ENCODE peak calls at places on chromosomes 5 and 9, in six cellular contexts. One of them, this sample, is unnamed.

GRCh38 chr5:52199833-52200232 is 587.9 kb upstream of the ITGA1 start:
- DNase-seq in dorsolateral prefrontal cortex: no peak
- DNase-seq in colonic mucosa: no peak
- DNase-seq in mammary epithelial cell: no peak
- DNase-seq in tibial artery: no peak
- DNase-seq in AG10803: no peak
- DNase-seq in this sample: no peak

GRCh38 chr5:89297111-89297510 is 414.1 kb upstream of the MEF2C start:
- DNase-seq in dorsolateral prefrontal cortex: no peak
- DNase-seq in colonic mucosa: no peak
- DNase-seq in mammary epithelial cell: no peak
- DNase-seq in tibial artery: no peak
- DNase-seq in AG10803: no peak
- DNase-seq in this sample: no peak

GRCh38 chr5:501040-501832 is 23.0 kb downstream of the SLC9A3 start:
- DNase-seq in dorsolateral prefrontal cortex: no peak
- DNase-seq in colonic mucosa: no peak
- DNase-seq in mammary epithelial cell: no peak
- DNase-seq in tibial artery: no peak
- DNase-seq in AG10803: no peak
- DNase-seq in this sample: no peak

GRCh38 chr5:137672001-137672400 is 63.9 kb downstream of the KLHL3 start:
- DNase-seq in dorsolateral prefrontal cortex: peak; percentile 86
- DNase-seq in colonic mucosa: no peak
- DNase-seq in mammary epithelial cell: no peak
- DNase-seq in tibial artery: no peak
- DNase-seq in AG10803: no peak
- DNase-seq in this sample: no peak

GRCh38 chr9:95507456-95508241 is 9.1 kb downstream of the PTCH1 start:
- DNase-seq in dorsolateral prefrontal cortex: peak; percentile 50
- DNase-seq in colonic mucosa: peak; percentile 72
- DNase-seq in mammary epithelial cell: peak; percentile 81
- DNase-seq in tibial artery: peak; percentile 64
- DNase-seq in AG10803: peak; percentile 67
- DNase-seq in this sample: no peak

GRCh38 chr5:32805966-32806626 is 95.0 kb downstream of the NPR3 start:
- DNase-seq in dorsolateral prefrontal cortex: no peak
- DNase-seq in colonic mucosa: no peak
- DNase-seq in mammary epithelial cell: peak; percentile 48
- DNase-seq in tibial artery: no peak
- DNase-seq in AG10803: peak; percentile 85
- DNase-seq in this sample: no peak

GRCh38 chr9:77981332-77981731 is 50.3 kb downstream of the GNAQ start:
- DNase-seq in dorsolateral prefrontal cortex: no peak
- DNase-seq in colonic mucosa: peak; percentile 87
- DNase-seq in mammary epithelial cell: peak; percentile 91
- DNase-seq in tibial artery: no peak
- DNase-seq in AG10803: no peak
- DNase-seq in this sample: no peak

GRCh38 chr5:76402251-76402879 is 720 bp upstream of the IQGAP2 start:
- DNase-seq in dorsolateral prefrontal cortex: no peak
- DNase-seq in colonic mucosa: peak; percentile 53
- DNase-seq in mammary epithelial cell: no peak
- DNase-seq in tibial artery: peak; percentile 36
- DNase-seq in AG10803: no peak
- DNase-seq in this sample: no peak

GRCh38 chr5:5564884-5565283 is 142.4 kb downstream of the ICE1 start:
- DNase-seq in dorsolateral prefrontal cortex: no peak
- DNase-seq in colonic mucosa: no peak
- DNase-seq in mammary epithelial cell: no peak
- DNase-seq in tibial artery: no peak
- DNase-seq in AG10803: no peak
- DNase-seq in this sample: no peak

GRCh38 chr5:7876867-7877266 is 7.9 kb downstream of the MTRR start:
- DNase-seq in dorsolateral prefrontal cortex: no peak
- DNase-seq in colonic mucosa: no peak
- DNase-seq in mammary epithelial cell: peak; percentile 77
- DNase-seq in tibial artery: no peak
- DNase-seq in AG10803: peak; percentile 56
- DNase-seq in this sample: no peak

GRCh38 chr5:132099073-132099748 is 25.6 kb downstream of the CSF2 start:
- DNase-seq in dorsolateral prefrontal cortex: no peak
- DNase-seq in colonic mucosa: no peak
- DNase-seq in mammary epithelial cell: no peak
- DNase-seq in tibial artery: no peak
- DNase-seq in AG10803: no peak
- DNase-seq in this sample: no peak

GRCh38 chr9:132800038-132800648 is 77.9 kb downstream of the AK8 start:
- DNase-seq in dorsolateral prefrontal cortex: peak; percentile 86
- DNase-seq in colonic mucosa: peak; percentile 72
- DNase-seq in mammary epithelial cell: peak; percentile 57
- DNase-seq in tibial artery: peak; percentile 77
- DNase-seq in AG10803: peak; percentile 76
- DNase-seq in this sample: peak; percentile 76

GRCh38 chr9:93902780-93903655 is 52.1 kb downstream of the BARX1 start:
- DNase-seq in dorsolateral prefrontal cortex: no peak
- DNase-seq in colonic mucosa: no peak
- DNase-seq in mammary epithelial cell: no peak
- DNase-seq in tibial artery: no peak
- DNase-seq in AG10803: no peak
- DNase-seq in this sample: no peak

GRCh38 chr9:108569624-108570023 is 286.2 kb downstream of the ACTL7B start:
- DNase-seq in dorsolateral prefrontal cortex: no peak
- DNase-seq in colonic mucosa: no peak
- DNase-seq in mammary epithelial cell: peak; percentile 92
- DNase-seq in tibial artery: no peak
- DNase-seq in AG10803: peak; percentile 72
- DNase-seq in this sample: no peak

GRCh38 chr5:143349127-143349526 is 54.4 kb downstream of the NR3C1 start:
- DNase-seq in dorsolateral prefrontal cortex: no peak
- DNase-seq in colonic mucosa: no peak
- DNase-seq in mammary epithelial cell: peak; percentile 16
- DNase-seq in tibial artery: no peak
- DNase-seq in AG10803: no peak
- DNase-seq in this sample: no peak

GRCh38 chr9:16618524-16618923 is 251.9 kb downstream of the BNC2 start:
- DNase-seq in dorsolateral prefrontal cortex: no peak
- DNase-seq in colonic mucosa: no peak
- DNase-seq in mammary epithelial cell: no peak
- DNase-seq in tibial artery: no peak
- DNase-seq in AG10803: no peak
- DNase-seq in this sample: no peak

GRCh38 chr9:70136632-70137031 is 93.0 kb downstream of the MAMDC2 start:
- DNase-seq in dorsolateral prefrontal cortex: no peak
- DNase-seq in colonic mucosa: no peak
- DNase-seq in mammary epithelial cell: peak; percentile 83
- DNase-seq in tibial artery: no peak
- DNase-seq in AG10803: peak; percentile 54
- DNase-seq in this sample: no peak

GRCh38 chr9:96777539-96777864 is 385 bp downstream of the ZNF510 start:
- DNase-seq in dorsolateral prefrontal cortex: no peak
- DNase-seq in colonic mucosa: no peak
- DNase-seq in mammary epithelial cell: no peak
- DNase-seq in tibial artery: no peak
- DNase-seq in AG10803: no peak
- DNase-seq in this sample: no peak

GRCh38 chr5:179044765-179045164 is 15.4 kb upstream of the ZNF354C start:
- DNase-seq in dorsolateral prefrontal cortex: no peak
- DNase-seq in colonic mucosa: no peak
- DNase-seq in mammary epithelial cell: no peak
- DNase-seq in tibial artery: no peak
- DNase-seq in AG10803: no peak
- DNase-seq in this sample: no peak

GRCh38 chr9:22307013-22307711 is 139.5 kb upstream of the DMRTA1 start:
- DNase-seq in dorsolateral prefrontal cortex: peak; percentile 3
- DNase-seq in colonic mucosa: peak; percentile 19
- DNase-seq in mammary epithelial cell: peak; percentile 50
- DNase-seq in tibial artery: no peak
- DNase-seq in AG10803: peak; percentile 64
- DNase-seq in this sample: no peak

GRCh38 chr5:111478266-111478665 is 34.1 kb downstream of the STARD4 start:
- DNase-seq in dorsolateral prefrontal cortex: no peak
- DNase-seq in colonic mucosa: no peak
- DNase-seq in mammary epithelial cell: no peak
- DNase-seq in tibial artery: no peak
- DNase-seq in AG10803: no peak
- DNase-seq in this sample: no peak

GRCh38 chr5:80034962-80035821 is at the start of gene THBS4:
- DNase-seq in dorsolateral prefrontal cortex: no peak
- DNase-seq in colonic mucosa: no peak
- DNase-seq in mammary epithelial cell: no peak
- DNase-seq in tibial artery: no peak
- DNase-seq in AG10803: no peak
- DNase-seq in this sample: no peak
- H3K4me3 ChIP-seq in dorsolateral prefrontal cortex: peak within 1 kb of the TSS; percentile 60
- H3K4me3 ChIP-seq in colonic mucosa: no peak within 1 kb of the TSS
- H3K4me3 ChIP-seq in mammary epithelial cell: peak within 1 kb of the TSS; percentile 13
- H3K4me3 ChIP-seq in tibial artery: no peak within 1 kb of the TSS
- H3K4me3 ChIP-seq in AG10803: no peak within 1 kb of the TSS
- H3K4me3 ChIP-seq in this sample: no peak within 1 kb of the TSS

DNA sequence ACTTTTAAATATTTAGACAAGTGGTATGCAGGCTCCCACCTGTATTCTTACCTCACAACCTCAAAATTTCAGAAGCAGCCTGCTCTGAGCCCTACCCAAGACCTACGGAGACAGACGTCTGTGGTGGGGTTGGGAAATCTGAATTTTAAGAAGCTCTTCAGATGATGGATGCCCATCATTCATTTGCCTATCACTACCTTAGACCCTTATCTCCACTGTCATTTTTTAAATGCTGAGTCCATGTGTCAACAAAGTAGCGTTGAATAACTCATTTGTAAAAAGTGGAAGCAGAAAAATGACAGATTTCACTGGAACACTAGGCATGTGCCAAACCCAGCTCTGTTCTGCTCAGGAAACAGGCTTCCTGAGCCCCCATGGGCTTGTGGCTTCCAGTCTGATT is 85.7 kb downstream of the PDE4D start:
- DNase-seq in dorsolateral prefrontal cortex: no peak
- DNase-seq in colonic mucosa: no peak
- DNase-seq in mammary epithelial cell: no peak
- DNase-seq in tibial artery: no peak
- DNase-seq in AG10803: no peak
- DNase-seq in this sample: no peak
- H3K4me3 ChIP-seq in dorsolateral prefrontal cortex: no peak overlapping the region
- H3K4me3 ChIP-seq in colonic mucosa: no peak overlapping the region
- H3K4me3 ChIP-seq in mammary epithelial cell: no peak overlapping the region
- H3K4me3 ChIP-seq in tibial artery: no peak overlapping the region
- H3K4me3 ChIP-seq in AG10803: no peak overlapping the region
- H3K4me3 ChIP-seq in this sample: no peak overlapping the region

GRCh38 chr5:81519217-81519905 is 125.4 kb upstream of the ACOT12 start:
- DNase-seq in dorsolateral prefrontal cortex: no peak
- DNase-seq in colonic mucosa: no peak
- DNase-seq in mammary epithelial cell: no peak
- DNase-seq in tibial artery: no peak
- DNase-seq in AG10803: no peak
- DNase-seq in this sample: no peak
- H3K4me3 ChIP-seq in dorsolateral prefrontal cortex: no peak overlapping the region
- H3K4me3 ChIP-seq in colonic mucosa: no peak overlapping the region
- H3K4me3 ChIP-seq in mammary epithelial cell: no peak overlapping the region
- H3K4me3 ChIP-seq in tibial artery: no peak overlapping the region
- H3K4me3 ChIP-seq in AG10803: no peak overlapping the region
- H3K4me3 ChIP-seq in this sample: no peak overlapping the region

GRCh38 chr9:131394464-131395026 is 659 bp downstream of the PRRC2B start:
- DNase-seq in dorsolateral prefrontal cortex: peak; percentile 50
- DNase-seq in colonic mucosa: peak; percentile 42
- DNase-seq in mammary epithelial cell: no peak
- DNase-seq in tibial artery: peak; percentile 51
- DNase-seq in AG10803: peak; percentile 59
- DNase-seq in this sample: no peak
- H3K4me3 ChIP-seq in dorsolateral prefrontal cortex: peak overlapping the region; percentile 67
- H3K4me3 ChIP-seq in colonic mucosa: peak overlapping the region; percentile 65
- H3K4me3 ChIP-seq in mammary epithelial cell: peak overlapping the region; percentile 60
- H3K4me3 ChIP-seq in tibial artery: peak overlapping the region; percentile 86
- H3K4me3 ChIP-seq in AG10803: peak overlapping the region; percentile 73
- H3K4me3 ChIP-seq in this sample: peak overlapping the region; percentile 83

GRCh38 chr9:73133042-73133651 is 18.5 kb upstream of the ANXA1 start:
- DNase-seq in dorsolateral prefrontal cortex: no peak
- DNase-seq in colonic mucosa: no peak
- DNase-seq in mammary epithelial cell: no peak
- DNase-seq in tibial artery: no peak
- DNase-seq in AG10803: no peak
- DNase-seq in this sample: no peak
- H3K4me3 ChIP-seq in dorsolateral prefrontal cortex: peak overlapping the region; percentile 71
- H3K4me3 ChIP-seq in colonic mucosa: no peak overlapping the region
- H3K4me3 ChIP-seq in mammary epithelial cell: peak overlapping the region; percentile 51
- H3K4me3 ChIP-seq in tibial artery: peak overlapping the region; percentile 58
- H3K4me3 ChIP-seq in AG10803: peak overlapping the region; percentile 62
- H3K4me3 ChIP-seq in this sample: peak overlapping the region; percentile 47

GRCh38 chr9:34252670-34253459 is 74.0 kb downstream of the UBAP1 start:
- DNase-seq in dorsolateral prefrontal cortex: peak; percentile 67
- DNase-seq in colonic mucosa: peak; percentile 76
- DNase-seq in mammary epithelial cell: no peak
- DNase-seq in tibial artery: peak; percentile 71
- DNase-seq in AG10803: peak; percentile 50
- DNase-seq in this sample: no peak
- H3K4me3 ChIP-seq in dorsolateral prefrontal cortex: no peak overlapping the region
- H3K4me3 ChIP-seq in colonic mucosa: no peak overlapping the region
- H3K4me3 ChIP-seq in mammary epithelial cell: no peak overlapping the region
- H3K4me3 ChIP-seq in tibial artery: no peak overlapping the region
- H3K4me3 ChIP-seq in AG10803: no peak overlapping the region
- H3K4me3 ChIP-seq in this sample: no peak overlapping the region

GRCh38 chr5:145833616-145834200 is 1.4 kb downstream of the PRELID2 start:
- DNase-seq in dorsolateral prefrontal cortex: no peak
- DNase-seq in colonic mucosa: peak; percentile 36
- DNase-seq in mammary epithelial cell: no peak
- DNase-seq in tibial artery: no peak
- DNase-seq in AG10803: no peak
- DNase-seq in this sample: no peak
- H3K4me3 ChIP-seq in dorsolateral prefrontal cortex: no peak overlapping the region
- H3K4me3 ChIP-seq in colonic mucosa: peak overlapping the region; percentile 69
- H3K4me3 ChIP-seq in mammary epithelial cell: no peak overlapping the region
- H3K4me3 ChIP-seq in tibial artery: no peak overlapping the region
- H3K4me3 ChIP-seq in AG10803: no peak overlapping the region
- H3K4me3 ChIP-seq in this sample: no peak overlapping the region